ENCODE peak calls at places on chromosomes 4 and X, in four cellular contexts. R is HFF-Myc, U is AG04450, P is astrocyte of the spinal cord. I is an unnamed sample.
A peak's percentile ranks its signal among the peaks of the same experiment; 100 is the strongest.

GRCh38 chrX:30865020-30865419 is 24.0 kb downstream of the TAB3 start:
- DNase-seq in R (no peak), U (no peak), P (no peak), I (peak; percentile 20)

GRCh38 chrX:43720082-43720481 is 64.0 kb downstream of the MAOA start:
- DNase-seq in R (no peak), U (no peak), P (no peak), I (no peak)

GRCh38 chr4:125123710-125124109 is 191.0 kb upstream of the FAT4 start:
- DNase-seq in R (no peak), U (no peak), P (peak; percentile 17), I (no peak)

GRCh38 chr4:185016946-185017797 is 1.1 kb upstream of the HELT start:
- DNase-seq in R (no peak), U (no peak), P (peak; percentile 33), I (peak; percentile 30)

GRCh38 chrX:68146054-68146453 is 287.2 kb downstream of the OPHN1 start:
- DNase-seq in R (peak; percentile 5), U (peak; percentile 4), P (peak; percentile 57), I (peak; percentile 73)

GRCh38 chrX:31845003-31845402 is 773.2 kb upstream of the FTHL17 start:
- DNase-seq in R (no peak), U (no peak), P (no peak), I (peak; percentile 16)

GRCh38 chr4:37891221-37892159 is 606 bp downstream of the TBC1D1 start:
- DNase-seq in R (no peak), U (no peak), P (no peak), I (peak; percentile 26)

GRCh38 chr4:22410645-22411247 is 105.1 kb downstream of the ADGRA3 start:
- DNase-seq in R (no peak), U (no peak), P (peak; percentile 37), I (peak; percentile 30)

GRCh38 chrX:54695816-54696487 is 102.1 kb downstream of the ITIH6 start:
- DNase-seq in R (no peak), U (no peak), P (no peak), I (no peak)

GRCh38 chr4:137531951-137532868 is at the start of gene PCDH18:
- DNase-seq in R (peak; percentile 100), U (peak; percentile 97), P (peak; percentile 97), I (peak; percentile 99)

GRCh38 chrX:150361070-150361776 is 1.9 kb upstream of the MAMLD1 start:
- DNase-seq in R (no peak), U (no peak), P (no peak), I (peak; percentile 39)

GRCh38 chr4:47519239-47519883 is 34.3 kb downstream of the ATP10D start:
- DNase-seq in R (no peak), U (no peak), P (peak; percentile 73), I (peak; percentile 67)

GRCh38 chrX:76127341-76127740 is 45.5 kb upstream of the PBDC1 start:
- DNase-seq in R (no peak), U (no peak), P (no peak), I (no peak)

GRCh38 chr4:87975466-87975865 is at the start of gene SPP1:
- DNase-seq in R (no peak), U (no peak), P (peak; percentile 37), I (peak; percentile 43)

GRCh38 chrX:139932901-139933796 is at the start of gene ATP11C:
- DNase-seq in R (peak; percentile 38), U (peak; percentile 66), P (peak; percentile 84), I (peak; percentile 87)

GRCh38 chr4:184395451-184395917 is 78.9 kb downstream of the IRF2 start:
- DNase-seq in R (no peak), U (no peak), P (no peak), I (no peak)

GRCh38 chr4:182752158-182752910 is 164.9 kb downstream of the DCTD start:
- DNase-seq in R (peak; percentile 27), U (peak; percentile 32), P (peak; percentile 79), I (peak; percentile 78)

GRCh38 chr4:159526172-159526571 is 423.3 kb downstream of the RAPGEF2 start:
- DNase-seq in R (no peak), U (no peak), P (no peak), I (peak; percentile 70)

GRCh38 chrX:41542151-41542935 is 95.2 kb downstream of the NYX start:
- DNase-seq in R (no peak), U (no peak), P (peak; percentile 20), I (peak; percentile 69)

GRCh38 chr4:70915048-70915815 is 13.1 kb downstream of the MOB1B start:
- DNase-seq in R (no peak), U (no peak), P (peak; percentile 51), I (peak; percentile 46)

GRCh38 chr4:125650557-125650956 is 335.8 kb downstream of the FAT4 start:
- DNase-seq in R (no peak), U (no peak), P (no peak), I (peak; percentile 9)

GRCh38 chr4:19725130-19725529 is 526.6 kb upstream of the SLIT2 start:
- DNase-seq in R (no peak), U (no peak), P (no peak), I (peak; percentile 45)

GRCh38 chr4:123699823-123700822 is 303.5 kb downstream of the SPRY1 start:
- DNase-seq in R (peak; percentile 94), U (peak; percentile 82), P (peak; percentile 92), I (peak; percentile 95)

GRCh38 chr4:41814565-41814964 is 66.0 kb upstream of the PHOX2B start:
- DNase-seq in R (no peak), U (peak; percentile 4), P (peak; percentile 1), I (peak; percentile 34)

GRCh38 chr4:32929738-32930688 is 2209.8 kb downstream of the PCDH7 start:
- DNase-seq in R (no peak), U (no peak), P (no peak), I (peak; percentile 2)

GRCh38 chr4:167100120-167100519 is 134.2 kb downstream of the SPOCK3 start:
- DNase-seq in R (no peak), U (no peak), P (peak; percentile 67), I (peak; percentile 28)

GRCh38 chr4:168059251-168059650 is 33.1 kb upstream of the ANXA10 start:
- DNase-seq in R (no peak), U (peak; percentile 15), P (peak; percentile 62), I (peak; percentile 69)

GRCh38 chr4:162274354-162274753 is 110.6 kb upstream of the FSTL5 start:
- DNase-seq in R (no peak), U (no peak), P (peak; percentile 3), I (peak; percentile 3)

GRCh38 chrX:38968344-38968743 is 167.1 kb downstream of the MID1IP1 start:
- DNase-seq in R (no peak), U (no peak), P (no peak), I (no peak)

GRCh38 chr4:11765849-11766453 is 337.3 kb upstream of the HS3ST1 start:
- DNase-seq in R (peak; percentile 9), U (no peak), P (peak; percentile 51), I (peak; percentile 72)

GRCh38 chr4:5751073-5751917 is 40.3 kb downstream of the EVC start:
- DNase-seq in R (peak; percentile 31), U (peak; percentile 61), P (peak; percentile 56), I (peak; percentile 94)

GRCh38 chr4:27278615-27279014 is 418.0 kb downstream of the STIM2 start:
- DNase-seq in R (peak; percentile 1), U (no peak), P (peak; percentile 33), I (peak; percentile 4)

GRCh38 chr4:72969957-72970356 is 99.6 kb downstream of the COX18 start:
- DNase-seq in R (no peak), U (peak; percentile 1), P (peak; percentile 40), I (peak; percentile 42)

GRCh38 chrX:139204903-139205667 is 325.5 kb upstream of the F9 start:
- DNase-seq in R (no peak), U (no peak), P (no peak), I (no peak)

GRCh38 chrX:11533211-11533651 is 132.5 kb downstream of the ARHGAP6 start:
- DNase-seq in R (peak; percentile 45), U (peak; percentile 52), P (peak; percentile 88), I (peak; percentile 82)

GRCh38 chr4:184792334-184792733 is 33.4 kb downstream of the ACSL1 start:
- DNase-seq in R (no peak), U (no peak), P (peak; percentile 50), I (peak; percentile 82)

GRCh38 chrX:71148278-71148663 is 3.6 kb downstream of the NLGN3 start:
- DNase-seq in R (no peak), U (no peak), P (no peak), I (no peak)

GRCh38 chrX:71147496-71148277 is 3.0 kb downstream of the NLGN3 start:
- DNase-seq in R (no peak), U (no peak), P (no peak), I (no peak)

GRCh38 chrX:71140440-71140839 is 4.2 kb upstream of the NLGN3 start:
- DNase-seq in R (no peak), U (no peak), P (no peak), I (no peak)

GRCh38 chrX:71143508-71143907 is 1.1 kb upstream of the NLGN3 start:
- DNase-seq in R (no peak), U (no peak), P (peak; percentile 15), I (peak; percentile 30)

GRCh38 chrX:71144651-71145050 is at the start of gene NLGN3:
- DNase-seq in R (no peak), U (no peak), P (no peak), I (no peak)
- H3K4me3 ChIP-seq in R (no peak within 1 kb of the TSS), U (peak within 1 kb of the TSS; percentile 29), P (peak within 1 kb of the TSS; percentile 9), I (peak within 1 kb of the TSS; percentile 39)

GRCh38 chr4:127965062-127965802 is at the start of the genes ABHD18 and MFSD8:
- DNase-seq in R (peak; percentile 95), U (peak; percentile 98), P (peak; percentile 99), I (peak; percentile 100)
- TF ChIP-seq CTCF in R (peak; percentile 42), U (peak; percentile 51), P (peak; percentile 59), I (peak; percentile 66)

DNA sequence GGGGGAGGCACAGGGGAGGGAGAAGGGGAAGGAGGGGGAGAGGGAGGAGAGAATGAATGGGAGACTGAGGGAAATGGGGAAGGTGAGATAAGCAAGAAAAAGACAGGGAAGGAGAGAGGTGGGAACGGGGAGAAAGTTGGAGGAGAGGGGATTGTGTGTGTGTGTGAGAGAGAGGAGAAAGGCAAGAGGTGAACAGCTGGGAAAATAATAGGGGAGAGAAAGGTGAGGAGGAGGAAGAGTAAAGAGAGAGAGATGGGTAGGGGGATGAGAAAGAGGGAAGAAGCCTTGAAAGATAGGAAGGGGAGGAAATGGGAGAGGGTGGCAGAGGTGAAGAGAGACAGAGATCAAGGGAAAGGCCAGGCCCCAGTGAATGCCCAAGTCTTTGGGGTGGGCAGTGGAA is 20.1 kb downstream of the BCORL1 start:
- DNase-seq in R (no peak), U (no peak), P (no peak), I (no peak)
- H3K4me3 ChIP-seq in R (no peak overlapping the region), U (no peak overlapping the region), P (no peak overlapping the region), I (no peak overlapping the region)

GRCh38 chr4:8261851-8262535 is 7.6 kb upstream of the HTRA3 start:
- DNase-seq in R (no peak), U (no peak), P (peak; percentile 67), I (peak; percentile 83)

GRCh38 chr4:8262637-8263322 is 6.8 kb upstream of the HTRA3 start:
- DNase-seq in R (no peak), U (no peak), P (no peak), I (no peak)

GRCh38 chr4:8259743-8260430 is 9.7 kb upstream of the HTRA3 start:
- DNase-seq in R (no peak), U (no peak), P (no peak), I (no peak)

GRCh38 chr4:8258813-8259212 is 10.7 kb upstream of the HTRA3 start:
- DNase-seq in R (no peak), U (no peak), P (no peak), I (no peak)

DNA sequence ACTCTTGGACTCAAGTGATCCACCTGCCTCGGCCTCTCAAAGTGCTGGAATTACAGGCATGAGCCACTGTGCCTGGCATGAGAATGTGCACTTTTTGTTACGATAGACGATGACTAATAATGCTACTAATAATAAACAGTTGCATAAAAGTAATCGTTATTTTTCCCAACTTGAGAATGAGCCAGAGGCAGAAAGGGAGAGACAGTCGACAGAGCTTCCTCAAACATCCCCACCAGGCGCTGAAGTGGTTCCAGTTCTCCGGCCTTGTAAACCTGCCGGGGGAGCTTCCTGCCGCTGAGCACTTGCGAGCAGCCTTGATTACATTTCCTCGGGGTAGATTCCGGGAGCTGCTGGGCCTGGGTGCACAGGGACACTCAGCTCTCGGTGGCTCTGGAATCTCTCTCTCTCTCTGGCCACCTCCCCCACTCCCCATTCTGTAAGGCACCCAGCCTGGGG is 8.9 kb upstream of the HTRA3 start:
- DNase-seq in R (no peak), U (peak; percentile 83), P (peak; percentile 81), I (peak; percentile 92)
- TF ChIP-seq CTCF in R (no peak), U (peak; percentile 29), P (no peak), I (peak; percentile 43)

I was measured in choroid plexus epithelial cell.